ENCODE peak calls at places on chromosomes 11 and 22, in five cellular contexts. M is HAP-1, P is NCI-H774, G is epithelial cell of esophagus, H is aorta. D is an unnamed sample.

GRCh38 chr11:118921929-118922744 is 3.6 kb downstream of the BCL9L start:
- DNase-seq in P (no peak), M (peak; percentile 68), H (peak; percentile 94), G (peak; percentile 79), D (peak; percentile 87)

GRCh38 chr11:65217441-65218423 is 36.0 kb downstream of the CAPN1 start:
- DNase-seq in P (no peak), M (no peak), G (no peak), H (no peak), D (no peak)

GRCh38 chr22:45200230-45200629 is 36.5 kb downstream of the NUP50 start:
- DNase-seq in P (no peak), M (no peak), G (no peak), H (peak; percentile 63), D (no peak)

GRCh38 chr22:26667140-26667539 is 9.8 kb downstream of the MIAT start:
- DNase-seq in G (peak; percentile 53), P (no peak), M (no peak), H (no peak), D (no peak)

GRCh38 chr11:94781822-94782221 is 13.7 kb downstream of the AMOTL1 start:
- DNase-seq in P (no peak), G (peak; percentile 53), M (no peak), H (no peak), D (no peak)

GRCh38 chr11:120108154-120108784 is 29.6 kb downstream of the TRIM29 start:
- DNase-seq in P (peak; percentile 61), H (peak; percentile 91), M (peak; percentile 83), G (peak; percentile 69), D (peak; percentile 77)

GRCh38 chr22:49023161-49023878 is 804.4 kb downstream of the BRD1 start:
- DNase-seq in P (no peak), G (no peak), M (no peak), H (peak; percentile 60), D (no peak)

GRCh38 chr11:70916321-70916720 is 336.1 kb downstream of the SHANK2 start:
- DNase-seq in G (no peak), H (peak; percentile 19), P (no peak), M (no peak), D (no peak)

GRCh38 chr11:18452927-18453326 is 2.7 kb upstream of the LDHAL6A start:
- DNase-seq in H (no peak), G (peak; percentile 44), P (no peak), M (no peak), D (no peak)

GRCh38 chr22:39894554-39895092 is 1.1 kb upstream of the ENTHD1 start:
- DNase-seq in H (no peak), G (no peak), M (no peak), P (no peak), D (no peak)

GRCh38 chr22:49422668-49423067 is 405.0 kb downstream of the BRD1 start:
- DNase-seq in G (no peak), P (no peak), M (no peak), H (no peak), D (no peak)

GRCh38 chr11:115911656-115912055 is 407.4 kb upstream of the CADM1 start:
- DNase-seq in M (no peak), H (no peak), G (no peak), P (no peak), D (no peak)

D was measured in colonic mucosa.